ENCODE peak calls at places on chromosomes 5 and 9, in four cellular contexts. R, C, L and Y are unnamed samples.

GRCh38 chr5:120767171-120767820 is 303.2 kb downstream of the PRR16 start:
- DNase-seq in R (no peak), C (no peak), L (no peak), Y (no peak)

GRCh38 chr9:133519693-133520092 is 5.1 kb downstream of the MYMK start:
- DNase-seq in L (no peak), C (no peak), R (no peak), Y (peak)

GRCh38 chr5:54663876-54664275 is 146.3 kb downstream of the SNX18 start:
- DNase-seq in L (peak), R (peak), C (no peak), Y (peak)

GRCh38 chr5:140113180-140113698 is 670 bp upstream of the PURA start:
- DNase-seq in C (peak), L (no peak), R (no peak), Y (peak)

GRCh38 chr5:164608507-164608906 is 1103.1 kb downstream of the MAT2B start:
- DNase-seq in L (no peak), C (no peak), R (no peak), Y (no peak)

GRCh38 chr5:171957591-171958251 is 48.7 kb downstream of the FBXW11 start:
- DNase-seq in C (peak), R (no peak), L (no peak), Y (no peak)

GRCh38 chr5:33649801-33650482 is 209.2 kb downstream of the TARS1 start:
- DNase-seq in R (peak), L (peak), C (no peak), Y (peak)

GRCh38 chr9:19479874-19480273 is 71.1 kb downstream of the ACER2 start:
- DNase-seq in C (no peak), R (no peak), L (no peak), Y (no peak)

GRCh38 chr5:159412284-159413046 is 82.2 kb upstream of the IL12B start:
- DNase-seq in C (no peak), L (no peak), R (peak), Y (no peak)

GRCh38 chr9:99021512-99021911 is 77.8 kb downstream of the COL15A1 start:
- DNase-seq in L (no peak), R (no peak), C (no peak), Y (no peak)

GRCh38 chr5:54610197-54610898 is 92.8 kb downstream of the SNX18 start:
- DNase-seq in C (no peak), L (no peak), R (peak), Y (no peak)

GRCh38 chr9:23375511-23375910 is 450.5 kb downstream of the ELAVL2 start:
- DNase-seq in C (no peak), R (no peak), L (no peak), Y (no peak)

GRCh38 chr5:175022286-175022685 is 297.9 kb downstream of the MSX2 start:
- DNase-seq in C (no peak), R (no peak), L (no peak), Y (no peak)

GRCh38 chr5:25327173-25327572 is 682.4 kb upstream of the CDH10 start:
- DNase-seq in L (no peak), C (no peak), R (no peak), Y (no peak)

GRCh38 chr9:109026306-109026705 is 13.0 kb upstream of the CTNNAL1 start:
- DNase-seq in R (no peak), C (no peak), L (no peak), Y (no peak)

GRCh38 chr9:124199474-124199873 is 58.3 kb upstream of the NEK6 start:
- DNase-seq in R (no peak), C (no peak), L (no peak), Y (no peak)

GRCh38 chr5:4976918-4977317 is 163.2 kb upstream of the ADAMTS16 start:
- DNase-seq in L (no peak), C (no peak), R (no peak), Y (no peak)

GRCh38 chr5:74433255-74434123 is 207.0 kb downstream of the ENC1 start:
- DNase-seq in L (peak), R (peak), C (no peak), Y (peak)

GRCh38 chr9:111805262-111805661 is 10.5 kb upstream of the SHOC1 start:
- DNase-seq in L (no peak), C (no peak), R (no peak), Y (no peak)

GRCh38 chr5:139835656-139836055 is 40.0 kb downstream of the PSD2 start:
- DNase-seq in C (no peak), R (no peak), L (no peak), Y (peak)